ENCODE peak calls at places on chromosomes 4 and X, in five cellular contexts. S is NCI-H1694; X is right lobe of liver; N is NK-92 treated with Interleukin-12 subunit alpha and Interleukin-12 subunit beta, amount 100 ng/mL, for 24 hours; R is AML-193. B is an unnamed sample.

GRCh38 chr4:88097301-88097700 is 61.1 kb downstream of the ABCG2 start:
- DNase-seq in N (no peak), R (no peak), S (no peak), X (no peak), B (no peak)

GRCh38 chr4:144709793-144710525 is 64.0 kb downstream of the HHIP start:
- DNase-seq in S (no peak), X (no peak), N (no peak), R (no peak), B (no peak)

GRCh38 chr4:165294907-165295306 is 32.6 kb upstream of the MSMO1 start:
- DNase-seq in N (no peak), X (no peak), R (no peak), S (no peak), B (no peak)

GRCh38 chrX:138691186-138691585 is 20.3 kb downstream of the FGF13 start:
- DNase-seq in X (no peak), N (no peak), R (no peak), S (no peak), B (no peak)

GRCh38 chr4:42786350-42787070 is 106.0 kb upstream of the GRXCR1 start:
- DNase-seq in S (peak), R (no peak), N (no peak), X (no peak), B (no peak)

GRCh38 chr4:109434007-109434792 is 585 bp downstream of the SEC24B start:
- DNase-seq in N (no peak), X (peak), S (no peak), R (no peak), B (no peak)

GRCh38 chr4:24472514-24473308 is 111.6 kb downstream of the DHX15 start:
- DNase-seq in S (peak), X (peak), R (peak), N (no peak), B (peak)

GRCh38 chr4:153909672-153910071 is 120.8 kb upstream of the SFRP2 start:
- DNase-seq in R (no peak), X (no peak), N (no peak), S (no peak), B (no peak)

GRCh38 chrX:15873566-15873965 is 19.0 kb upstream of the AP1S2 start:
- DNase-seq in N (no peak), R (no peak), S (no peak), X (no peak), B (no peak)

GRCh38 chr4:143286733-143287570 is 49.7 kb upstream of the GAB1 start:
- DNase-seq in R (no peak), X (no peak), N (no peak), S (no peak), B (no peak)

GRCh38 chr4:138616775-138617174 is 374.6 kb upstream of the SLC7A11 start:
- DNase-seq in R (no peak), X (no peak), S (no peak), N (no peak), B (no peak)

B was measured in D721Med.